ENCODE peak calls at places on chromosomes 2 and 18, in seven cellular contexts. V is hepatocyte, R is GM23338, E is neural progenitor cell, N is OCI-LY7, J is SK-N-SH, C is PC-3. W is an unnamed sample.

GRCh38 chr2:28300921-28301341 is 91.7 kb upstream of the FOSL2 start:
- DNase-seq in V (peak), R (no peak), E (no peak), N (no peak), J (no peak), C (no peak), W (peak)

GRCh38 chr2:12759248-12759647 is 42.5 kb downstream of the TRIB2 start:
- DNase-seq in V (no peak), R (no peak), E (no peak), N (no peak), J (no peak), C (peak), W (peak)

GRCh38 chr2:54755641-54756326 is 32.3 kb downstream of the EML6 start:
- DNase-seq in V (no peak), R (peak), E (no peak), N (peak), J (no peak), C (no peak), W (no peak)

GRCh38 chr2:48946444-48947048 is 191.0 kb upstream of the LHCGR start:
- DNase-seq in V (peak), R (peak), E (peak), N (peak), J (peak), C (peak), W (peak)

GRCh38 chr2:171187177-171187576 is 26.5 kb upstream of the TLK1 start:
- DNase-seq in V (no peak), R (no peak), E (no peak), N (no peak), J (no peak), C (no peak), W (no peak)

GRCh38 chr2:67650292-67651133 is 253.4 kb downstream of the ETAA1 start:
- DNase-seq in V (peak), R (peak), E (peak), N (peak), J (peak), C (peak), W (peak)

GRCh38 chr2:202609381-202610145 is 25.2 kb upstream of the FAM117B start:
- DNase-seq in V (no peak), R (no peak), E (no peak), N (no peak), J (no peak), C (no peak), W (peak)

GRCh38 chr2:74008761-74009395 is 24.2 kb downstream of the TET3 start:
- DNase-seq in V (no peak), R (peak), E (peak), N (no peak), J (no peak), C (no peak), W (no peak)

GRCh38 chr2:30860715-30861114 is 53.5 kb upstream of the CAPN13 start:
- DNase-seq in V (no peak), R (no peak), E (no peak), N (no peak), J (no peak), C (no peak), W (no peak)

GRCh38 chr18:56516769-56517168 is 121.6 kb downstream of the TXNL1 start:
- DNase-seq in V (no peak), R (no peak), E (no peak), N (no peak), J (no peak), C (peak), W (peak)

GRCh38 chr18:12307251-12307736 is 747 bp upstream of the TUBB6 start:
- DNase-seq in V (peak), R (peak), E (peak), N (no peak), J (peak), C (no peak), W (peak)

GRCh38 chr2:111135910-111136297 is 15.2 kb downstream of the BCL2L11 start:
- DNase-seq in V (no peak), R (peak), E (peak), N (no peak), J (no peak), C (peak), W (peak)

GRCh38 chr2:27622921-27623384 is 5.9 kb downstream of the CCDC121 start:
- DNase-seq in V (no peak), R (peak), E (no peak), N (no peak), J (no peak), C (peak), W (peak)

GRCh38 chr18:58645398-58645797 is 16.5 kb upstream of the ALPK2 start:
- DNase-seq in V (no peak), R (no peak), E (no peak), N (no peak), J (no peak), C (no peak), W (peak)

GRCh38 chr18:24651472-24651871 is 191.0 kb downstream of the HRH4 start:
- DNase-seq in V (no peak), R (no peak), E (no peak), N (no peak), J (no peak), C (no peak), W (no peak)

GRCh38 chr2:157052685-157053224 is 204.8 kb upstream of the GALNT5 start:
- DNase-seq in V (peak), R (no peak), E (no peak), N (no peak), J (no peak), C (peak), W (peak)

GRCh38 chr2:221943078-221943810 is 355.6 kb downstream of the PAX3 start:
- DNase-seq in V (no peak), R (no peak), E (no peak), N (no peak), J (no peak), C (peak), W (peak)

GRCh38 chr2:46002507-46002883 is 294.7 kb upstream of the EPAS1 start:
- DNase-seq in V (peak), R (no peak), E (no peak), N (no peak), J (no peak), C (peak), W (peak)

GRCh38 chr2:215288112-215288815 is 23.6 kb upstream of the ATIC start:
- DNase-seq in V (no peak), R (no peak), E (no peak), N (no peak), J (no peak), C (no peak), W (no peak)

GRCh38 chr18:55381277-55381676 is 206.7 kb downstream of the TCF4 start:
- DNase-seq in V (no peak), R (no peak), E (no peak), N (no peak), J (no peak), C (no peak), W (peak)

GRCh38 chr2:197208029-197208428 is 102.6 kb downstream of the ANKRD44 start:
- DNase-seq in V (no peak), R (no peak), E (no peak), N (peak), J (no peak), C (no peak), W (no peak)

GRCh38 chr18:76621184-76621583 is 126.1 kb upstream of the ZNF516 start:
- DNase-seq in V (peak), R (peak), E (peak), N (no peak), J (no peak), C (no peak), W (peak)

GRCh38 chr18:35580748-35581534 is 599 bp upstream of the GALNT1 start:
- DNase-seq in V (peak), R (peak), E (peak), N (peak), J (peak), C (peak), W (peak)

GRCh38 chr2:212752730-212753351 is 214.2 kb upstream of the ERBB4 start:
- DNase-seq in V (no peak), R (peak), E (peak), N (no peak), J (no peak), C (no peak), W (no peak)

GRCh38 chr2:139439100-139439499 is 658.9 kb upstream of the NXPH2 start:
- DNase-seq in V (no peak), R (no peak), E (no peak), N (no peak), J (no peak), C (no peak), W (no peak)

GRCh38 chr2:163373481-163373880 is 362.3 kb downstream of the FIGN start:
- DNase-seq in V (no peak), R (no peak), E (no peak), N (no peak), J (no peak), C (no peak), W (no peak)

GRCh38 chr18:77127769-77128671 is 4.6 kb downstream of the MBP start:
- DNase-seq in V (peak), R (no peak), E (no peak), N (peak), J (no peak), C (peak), W (peak)

GRCh38 chr2:223232896-223233295 is 180.9 kb downstream of the KCNE4 start:
- DNase-seq in V (no peak), R (no peak), E (no peak), N (no peak), J (no peak), C (no peak), W (no peak)

DNA sequence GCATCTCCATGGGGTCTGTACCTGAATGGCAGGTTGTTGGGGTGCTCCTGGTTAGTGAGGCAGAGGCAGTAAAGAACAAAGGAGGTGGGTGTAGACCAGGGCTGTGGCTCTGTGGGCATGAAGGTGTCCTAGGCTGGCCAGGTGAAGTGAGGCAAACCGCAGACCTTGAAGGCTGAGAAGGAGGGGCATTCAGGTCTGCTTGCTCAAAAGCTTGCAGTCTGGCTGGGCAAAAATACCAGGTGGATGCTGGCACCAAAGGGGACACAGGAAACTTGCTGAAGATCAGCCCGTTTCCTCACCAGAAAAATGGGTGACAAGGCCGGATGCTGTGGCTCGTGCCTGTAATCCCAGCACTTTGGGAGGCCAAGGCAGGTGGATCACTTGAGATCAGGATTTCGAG is 6.7 kb upstream of the B3GNT2 start:
- DNase-seq in V (no peak), R (no peak), E (no peak), N (no peak), J (no peak), C (no peak), W (no peak)
- TF ChIP-seq EZH2phosphoT487 in V (no peak), R (no peak), E (no peak), N (no peak), J (no peak), C (no peak), W (no peak)

DNA sequence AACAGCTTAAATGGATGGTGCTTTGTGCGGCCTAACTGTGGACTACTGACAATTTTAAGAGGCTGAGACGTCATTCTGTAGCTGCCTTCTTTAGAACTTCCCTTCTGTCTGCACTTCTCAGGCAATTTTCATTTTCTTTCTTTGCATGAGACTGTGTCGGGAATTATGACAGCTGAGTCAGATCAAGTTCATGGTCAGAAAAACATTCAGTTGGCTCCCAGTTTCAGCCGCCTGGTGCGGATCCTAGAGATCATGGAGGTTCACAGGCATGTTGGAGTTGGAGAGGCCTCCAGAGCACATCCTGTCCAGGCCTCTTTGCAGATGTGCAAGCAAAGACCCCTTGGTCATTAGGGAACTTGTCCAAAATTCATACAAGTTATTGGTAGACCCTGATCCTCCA is 135.0 kb downstream of the TANC1 start:
- DNase-seq in V (no peak), R (no peak), E (no peak), N (no peak), J (no peak), C (no peak), W (no peak)
- TF ChIP-seq EZH2phosphoT487 in V (no peak), R (no peak), E (no peak), N (no peak), J (no peak), C (no peak), W (no peak)

GRCh38 chr2:228592925-228593324 is 411.4 kb upstream of the SPHKAP start:
- DNase-seq in V (no peak), R (no peak), E (no peak), N (no peak), J (no peak), C (no peak), W (no peak)

GRCh38 chr2:228593992-228594391 is 412.5 kb upstream of the SPHKAP start:
- DNase-seq in V (no peak), R (no peak), E (no peak), N (no peak), J (no peak), C (no peak), W (no peak)

GRCh38 chr2:228590681-228591080 is 409.2 kb upstream of the SPHKAP start:
- DNase-seq in V (no peak), R (no peak), E (no peak), N (no peak), J (no peak), C (no peak), W (no peak)

GRCh38 chr2:228589115-228589514 is 407.6 kb upstream of the SPHKAP start:
- DNase-seq in V (no peak), R (no peak), E (no peak), N (no peak), J (no peak), C (peak), W (no peak)
- TF ChIP-seq EZH2phosphoT487 in V (no peak), R (no peak), E (no peak), N (no peak), J (no peak), C (no peak), W (no peak)

GRCh38 chr2:149743842-149744468 is 156.4 kb upstream of the MMADHC start:
- DNase-seq in V (no peak), R (no peak), E (no peak), N (no peak), J (no peak), C (peak), W (peak)
- TF ChIP-seq EZH2phosphoT487 in V (no peak), R (no peak), E (no peak), N (no peak), J (no peak), C (no peak), W (no peak)

GRCh38 chr2:127961729-127962128 is 66.1 kb downstream of the SAP130 start:
- DNase-seq in V (no peak), R (no peak), E (no peak), N (no peak), J (no peak), C (no peak), W (no peak)

GRCh38 chr2:127953849-127954248 is 68.1 kb upstream of the AMMECR1L start:
- DNase-seq in V (no peak), R (no peak), E (no peak), N (no peak), J (no peak), C (no peak), W (no peak)

GRCh38 chr2:127954857-127955256 is 69.1 kb upstream of the AMMECR1L start:
- DNase-seq in V (no peak), R (no peak), E (no peak), N (no peak), J (no peak), C (no peak), W (no peak)

GRCh38 chr2:127953128-127953718 is 67.5 kb upstream of the AMMECR1L start:
- DNase-seq in V (peak), R (no peak), E (no peak), N (no peak), J (no peak), C (no peak), W (no peak)

DNA sequence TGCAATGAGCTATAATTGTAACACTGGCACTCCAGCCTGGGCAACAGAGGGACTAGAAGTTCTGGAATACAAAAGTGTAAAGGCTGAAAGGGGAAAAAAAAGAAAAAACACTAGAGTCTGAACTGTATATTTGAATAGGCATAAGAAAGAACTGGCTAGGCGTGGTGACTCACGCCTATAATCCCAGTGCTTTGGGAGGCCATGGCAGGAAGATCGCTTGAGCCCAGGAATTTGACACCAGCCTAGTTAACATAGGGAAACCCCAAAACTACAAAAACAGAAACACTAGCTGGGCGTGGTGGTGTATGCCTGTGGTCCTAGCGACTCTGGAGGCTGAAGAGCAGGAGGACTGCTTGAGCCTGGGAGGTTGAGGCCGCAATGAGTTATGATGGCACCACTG is 70.6 kb downstream of the SAP130 start:
- DNase-seq in V (no peak), R (no peak), E (no peak), N (no peak), J (no peak), C (peak), W (no peak)
- TF ChIP-seq EZH2phosphoT487 in V (no peak), R (no peak), E (no peak), N (no peak), J (no peak), C (no peak), W (no peak)

GRCh38 chr2:130288467-130289403 is 54.0 kb upstream of the IMP4 start:
- DNase-seq in V (peak), R (peak), E (peak), N (no peak), J (peak), C (no peak), W (no peak)
- TF ChIP-seq EZH2phosphoT487 in V (no peak), R (no peak), E (no peak), N (no peak), J (no peak), C (no peak), W (no peak)

GRCh38 chr2:230181245-230181644 is 38.5 kb downstream of the SP110 start:
- DNase-seq in V (no peak), R (no peak), E (no peak), N (no peak), J (no peak), C (no peak), W (no peak)

GRCh38 chr2:230179907-230180306 is 39.9 kb downstream of the SP110 start:
- DNase-seq in V (no peak), R (peak), E (no peak), N (no peak), J (no peak), C (no peak), W (no peak)

GRCh38 chr2:230179086-230179485 is 40.7 kb downstream of the SP110 start:
- DNase-seq in V (no peak), R (no peak), E (no peak), N (no peak), J (no peak), C (no peak), W (no peak)

DNA sequence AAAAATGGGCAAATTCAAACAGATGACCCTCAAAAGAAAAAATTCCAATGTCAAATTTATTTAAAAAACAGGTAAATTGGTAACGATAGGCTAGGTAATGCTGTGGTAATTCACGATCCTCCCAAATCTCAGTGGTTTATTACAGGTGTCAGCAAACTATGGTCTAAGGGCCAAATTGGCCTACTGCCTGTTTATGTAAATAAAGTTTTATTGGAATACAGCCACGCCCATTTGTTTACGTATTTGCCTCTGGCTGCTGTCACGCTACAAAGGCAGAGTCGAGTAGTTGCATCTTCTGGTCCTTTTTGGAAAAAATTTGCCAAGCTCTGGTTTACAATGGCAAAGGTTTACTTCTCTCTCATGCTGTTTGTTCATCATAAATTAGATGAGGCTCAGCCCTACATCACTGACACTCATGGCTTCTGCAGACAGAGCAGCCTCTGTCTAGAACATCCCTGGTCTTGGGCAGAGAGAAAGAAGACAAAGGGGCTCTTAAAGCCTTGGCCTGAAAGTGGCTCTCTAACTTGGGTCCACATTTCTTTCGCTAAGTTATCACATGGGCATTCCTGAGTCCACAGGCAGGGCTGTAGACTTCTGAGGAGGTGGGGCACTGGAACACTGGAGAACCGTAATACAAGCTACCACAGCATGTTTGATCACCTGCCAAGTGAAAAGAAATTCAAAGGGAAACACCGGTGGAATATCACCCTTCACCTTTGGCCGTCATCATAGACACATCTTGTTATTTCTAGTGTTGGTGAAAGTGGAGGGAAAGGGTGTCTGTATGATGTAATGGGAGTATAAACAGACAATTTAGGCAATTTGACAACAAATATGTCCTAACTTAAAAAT is 34.8 kb downstream of the SP110 start:
- DNase-seq in V (no peak), R (no peak), E (no peak), N (no peak), J (no peak), C (no peak), W (no peak)
- TF ChIP-seq EZH2phosphoT487 in V (no peak), R (no peak), E (no peak), N (no peak), J (no peak), C (no peak), W (no peak)

DNA sequence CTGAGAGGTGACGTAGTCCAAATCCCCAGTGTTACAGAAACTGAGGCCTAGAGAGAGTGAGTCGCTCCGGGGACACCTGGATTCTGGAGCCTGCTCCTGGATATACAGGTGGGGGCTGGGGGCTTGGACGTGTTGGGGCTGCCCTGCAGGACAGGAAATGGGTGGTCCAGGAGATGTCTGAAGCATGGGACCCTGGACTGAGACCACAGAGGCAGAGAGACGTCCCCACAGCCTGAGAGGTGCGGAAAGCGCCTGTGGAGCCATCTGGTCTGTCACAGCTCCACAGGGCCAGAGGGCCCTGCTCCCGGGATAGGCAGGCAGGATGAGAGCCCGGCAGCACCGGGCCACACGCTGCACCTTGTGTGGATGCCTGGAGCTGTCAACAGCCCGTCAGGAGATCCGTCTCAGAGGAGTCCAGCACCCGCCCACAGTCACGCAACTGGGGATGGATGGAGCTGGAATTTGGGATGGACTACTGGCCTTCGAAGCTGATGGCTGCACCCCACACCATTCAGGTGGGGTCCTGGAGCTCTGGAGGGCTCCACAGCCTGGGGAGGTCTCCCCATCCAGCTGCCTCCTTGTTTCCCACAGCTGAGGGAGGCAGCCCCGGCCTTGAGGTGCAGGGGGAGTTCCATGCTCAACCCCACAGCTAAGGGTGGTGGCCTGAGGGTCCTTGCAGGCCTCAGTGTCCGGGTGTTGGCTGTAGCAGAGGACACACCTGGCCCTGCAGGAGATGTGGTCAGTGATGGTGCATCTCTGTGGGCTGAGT is 303.0 kb downstream of the NDUFA10 start:
- DNase-seq in V (no peak), R (no peak), E (no peak), N (no peak), J (no peak), C (no peak), W (no peak)
- TF ChIP-seq EZH2phosphoT487 in V (no peak), R (no peak), E (no peak), N (no peak), J (no peak), C (no peak), W (no peak)

W was measured in GM23248.